ENCODE peak calls at places on chromosomes 7 and 10, in seven cellular contexts. One of them, this sample, is unnamed.

GRCh38 chr10:58278274-58278961 is 9.5 kb downstream of the CISD1 start:
- DNase-seq in posterior vena cava: no peak
- DNase-seq in stimulated activated CD8-positive, alpha-beta memory T cell treated with anti-CD3 and anti-CD28 coated beads, Interleukin-7, amount 100 ng/mL, for 4 hours: no peak
- DNase-seq in fibroblast of the aortic adventitia: no peak
- DNase-seq in cardiac muscle cell: no peak
- DNase-seq in left cardiac atrium: no peak
- DNase-seq in activated T-cell treated with anti-CD3 and anti-CD28 coated beads, Interleukin-2, amount 50 U/mL, for 72 hours: no peak
- DNase-seq in this sample: no peak

GRCh38 chr7:143411976-143412708 is 3.5 kb upstream of the EPHA1 start:
- DNase-seq in left cardiac atrium: no peak
- DNase-seq in fibroblast of the aortic adventitia: no peak
- DNase-seq in cardiac muscle cell: no peak
- DNase-seq in posterior vena cava: no peak
- DNase-seq in activated T-cell treated with anti-CD3 and anti-CD28 coated beads, Interleukin-2, amount 50 U/mL, for 72 hours: no peak
- DNase-seq in stimulated activated CD8-positive, alpha-beta memory T cell treated with anti-CD3 and anti-CD28 coated beads, Interleukin-7, amount 100 ng/mL, for 4 hours: no peak
- DNase-seq in this sample: no peak

GRCh38 chr7:87110778-87111177 is 41.5 kb upstream of the DMTF1 start:
- DNase-seq in left cardiac atrium: no peak
- DNase-seq in fibroblast of the aortic adventitia: peak
- DNase-seq in cardiac muscle cell: peak
- DNase-seq in activated T-cell treated with anti-CD3 and anti-CD28 coated beads, Interleukin-2, amount 50 U/mL, for 72 hours: no peak
- DNase-seq in posterior vena cava: no peak
- DNase-seq in stimulated activated CD8-positive, alpha-beta memory T cell treated with anti-CD3 and anti-CD28 coated beads, Interleukin-7, amount 100 ng/mL, for 4 hours: no peak
- DNase-seq in this sample: no peak

GRCh38 chr7:2309889-2310331 is 4.3 kb downstream of the SNX8 start:
- DNase-seq in stimulated activated CD8-positive, alpha-beta memory T cell treated with anti-CD3 and anti-CD28 coated beads, Interleukin-7, amount 100 ng/mL, for 4 hours: no peak
- DNase-seq in posterior vena cava: no peak
- DNase-seq in left cardiac atrium: no peak
- DNase-seq in activated T-cell treated with anti-CD3 and anti-CD28 coated beads, Interleukin-2, amount 50 U/mL, for 72 hours: no peak
- DNase-seq in fibroblast of the aortic adventitia: no peak
- DNase-seq in cardiac muscle cell: peak
- DNase-seq in this sample: no peak

GRCh38 chr10:77827383-77827782 is 99.2 kb downstream of the DLG5 start:
- DNase-seq in fibroblast of the aortic adventitia: no peak
- DNase-seq in left cardiac atrium: no peak
- DNase-seq in stimulated activated CD8-positive, alpha-beta memory T cell treated with anti-CD3 and anti-CD28 coated beads, Interleukin-7, amount 100 ng/mL, for 4 hours: no peak
- DNase-seq in cardiac muscle cell: no peak
- DNase-seq in posterior vena cava: no peak
- DNase-seq in activated T-cell treated with anti-CD3 and anti-CD28 coated beads, Interleukin-2, amount 50 U/mL, for 72 hours: no peak
- DNase-seq in this sample: no peak

GRCh38 chr10:71746344-71747037 is 26.8 kb downstream of the VSIR start:
- DNase-seq in stimulated activated CD8-positive, alpha-beta memory T cell treated with anti-CD3 and anti-CD28 coated beads, Interleukin-7, amount 100 ng/mL, for 4 hours: no peak
- DNase-seq in fibroblast of the aortic adventitia: peak
- DNase-seq in posterior vena cava: no peak
- DNase-seq in activated T-cell treated with anti-CD3 and anti-CD28 coated beads, Interleukin-2, amount 50 U/mL, for 72 hours: no peak
- DNase-seq in cardiac muscle cell: peak
- DNase-seq in left cardiac atrium: peak
- DNase-seq in this sample: no peak

GRCh38 chr7:21450076-21450475 is 22.2 kb downstream of the SP4 start:
- DNase-seq in stimulated activated CD8-positive, alpha-beta memory T cell treated with anti-CD3 and anti-CD28 coated beads, Interleukin-7, amount 100 ng/mL, for 4 hours: no peak
- DNase-seq in fibroblast of the aortic adventitia: no peak
- DNase-seq in cardiac muscle cell: no peak
- DNase-seq in left cardiac atrium: no peak
- DNase-seq in activated T-cell treated with anti-CD3 and anti-CD28 coated beads, Interleukin-2, amount 50 U/mL, for 72 hours: no peak
- DNase-seq in posterior vena cava: no peak
- DNase-seq in this sample: no peak

GRCh38 chr7:2010551-2011265 is 222.0 kb downstream of the MAD1L1 start:
- DNase-seq in posterior vena cava: peak
- DNase-seq in stimulated activated CD8-positive, alpha-beta memory T cell treated with anti-CD3 and anti-CD28 coated beads, Interleukin-7, amount 100 ng/mL, for 4 hours: no peak
- DNase-seq in fibroblast of the aortic adventitia: no peak
- DNase-seq in cardiac muscle cell: no peak
- DNase-seq in activated T-cell treated with anti-CD3 and anti-CD28 coated beads, Interleukin-2, amount 50 U/mL, for 72 hours: no peak
- DNase-seq in left cardiac atrium: peak
- DNase-seq in this sample: peak

GRCh38 chr7:148153611-148154010 is 437.0 kb upstream of the C7orf33 start:
- DNase-seq in left cardiac atrium: peak
- DNase-seq in activated T-cell treated with anti-CD3 and anti-CD28 coated beads, Interleukin-2, amount 50 U/mL, for 72 hours: no peak
- DNase-seq in stimulated activated CD8-positive, alpha-beta memory T cell treated with anti-CD3 and anti-CD28 coated beads, Interleukin-7, amount 100 ng/mL, for 4 hours: no peak
- DNase-seq in fibroblast of the aortic adventitia: no peak
- DNase-seq in cardiac muscle cell: peak
- DNase-seq in posterior vena cava: no peak
- DNase-seq in this sample: no peak

GRCh38 chr7:66050990-66051424 is 24.6 kb upstream of the ASL start:
- DNase-seq in activated T-cell treated with anti-CD3 and anti-CD28 coated beads, Interleukin-2, amount 50 U/mL, for 72 hours: no peak
- DNase-seq in left cardiac atrium: no peak
- DNase-seq in cardiac muscle cell: peak
- DNase-seq in fibroblast of the aortic adventitia: peak
- DNase-seq in stimulated activated CD8-positive, alpha-beta memory T cell treated with anti-CD3 and anti-CD28 coated beads, Interleukin-7, amount 100 ng/mL, for 4 hours: no peak
- DNase-seq in posterior vena cava: peak
- DNase-seq in this sample: no peak

GRCh38 chr10:85622425-85622824 is 744.2 kb downstream of the GRID1 start:
- DNase-seq in activated T-cell treated with anti-CD3 and anti-CD28 coated beads, Interleukin-2, amount 50 U/mL, for 72 hours: no peak
- DNase-seq in left cardiac atrium: no peak
- DNase-seq in stimulated activated CD8-positive, alpha-beta memory T cell treated with anti-CD3 and anti-CD28 coated beads, Interleukin-7, amount 100 ng/mL, for 4 hours: no peak
- DNase-seq in posterior vena cava: no peak
- DNase-seq in cardiac muscle cell: no peak
- DNase-seq in fibroblast of the aortic adventitia: no peak
- DNase-seq in this sample: no peak

GRCh38 chr10:84159076-84159475 is 14.5 kb upstream of the GPR15LG start:
- DNase-seq in cardiac muscle cell: no peak
- DNase-seq in stimulated activated CD8-positive, alpha-beta memory T cell treated with anti-CD3 and anti-CD28 coated beads, Interleukin-7, amount 100 ng/mL, for 4 hours: no peak
- DNase-seq in left cardiac atrium: no peak
- DNase-seq in fibroblast of the aortic adventitia: no peak
- DNase-seq in posterior vena cava: no peak
- DNase-seq in activated T-cell treated with anti-CD3 and anti-CD28 coated beads, Interleukin-2, amount 50 U/mL, for 72 hours: no peak
- DNase-seq in this sample: no peak

GRCh38 chr7:47454066-47454950 is 127.6 kb downstream of the TNS3 start:
- DNase-seq in cardiac muscle cell: no peak
- DNase-seq in left cardiac atrium: no peak
- DNase-seq in activated T-cell treated with anti-CD3 and anti-CD28 coated beads, Interleukin-2, amount 50 U/mL, for 72 hours: no peak
- DNase-seq in stimulated activated CD8-positive, alpha-beta memory T cell treated with anti-CD3 and anti-CD28 coated beads, Interleukin-7, amount 100 ng/mL, for 4 hours: no peak
- DNase-seq in fibroblast of the aortic adventitia: no peak
- DNase-seq in posterior vena cava: peak
- DNase-seq in this sample: no peak